ENCODE peak calls at places on chromosomes 3 and 15, in seven cellular contexts. M is fibroblast of the aortic adventitia, C is bronchial epithelial cell, F is stomach, Y is upper lobe of right lung, Q is transverse colon, L is lower lobe of right lung. H is an unnamed sample.

GRCh38 chr15:91445701-91446100 is 345.6 kb downstream of the SV2B start:
- DNase-seq in M (peak), C (peak), F (no peak), Y (no peak), Q (no peak), L (no peak), H (peak)

GRCh38 chr3:127589600-127590281 is 792 bp downstream of the TPRA1 start:
- DNase-seq in M (no peak), C (no peak), F (no peak), Y (peak), Q (peak), L (peak), H (peak)

GRCh38 chr3:110149763-110150162 is 812.4 kb upstream of the DPPA4 start:
- DNase-seq in M (no peak), C (no peak), F (no peak), Y (no peak), Q (no peak), L (no peak), H (no peak)

GRCh38 chr3:64548200-64548889 is 139.5 kb downstream of the ADAMTS9 start:
- DNase-seq in M (peak), C (no peak), F (peak), Y (no peak), Q (peak), L (no peak), H (peak)

GRCh38 chr15:97319316-97319715 is 641.2 kb upstream of the ARRDC4 start:
- DNase-seq in M (no peak), C (no peak), F (no peak), Y (no peak), Q (no peak), L (no peak), H (no peak)

GRCh38 chr3:116314476-116314875 is 130.8 kb downstream of the LSAMP start:
- DNase-seq in M (peak), C (no peak), F (no peak), Y (no peak), Q (no peak), L (no peak), H (peak)

GRCh38 chr3:69451594-69451993 is 65.7 kb upstream of the FRMD4B start:
- DNase-seq in M (no peak), C (no peak), F (no peak), Y (no peak), Q (no peak), L (no peak), H (no peak)

GRCh38 chr15:36958611-36959010 is 141.7 kb downstream of the MEIS2 start:
- DNase-seq in M (no peak), C (no peak), F (no peak), Y (no peak), Q (no peak), L (no peak), H (no peak)

GRCh38 chr3:51703776-51704510 is 2.9 kb upstream of the GRM2 start:
- DNase-seq in M (no peak), C (no peak), F (no peak), Y (peak), Q (no peak), L (peak), H (no peak)

GRCh38 chr15:64775551-64776401 is at the start of gene RBPMS2:
- DNase-seq in M (no peak), C (no peak), F (peak), Y (no peak), Q (no peak), L (no peak), H (no peak)

GRCh38 chr15:33968224-33968623 is at the start of gene CHRM5:
- DNase-seq in M (no peak), C (no peak), F (no peak), Y (no peak), Q (no peak), L (no peak), H (no peak)

GRCh38 chr3:188416041-188416440 is 262.1 kb downstream of the LPP start:
- DNase-seq in M (no peak), C (no peak), F (no peak), Y (no peak), Q (no peak), L (no peak), H (no peak)

GRCh38 chr3:186209810-186210752 is 101.2 kb upstream of the ETV5 start:
- DNase-seq in M (peak), C (peak), F (peak), Y (peak), Q (peak), L (no peak), H (peak)

GRCh38 chr15:93865610-93866009 is 365.8 kb upstream of the MCTP2 start:
- DNase-seq in M (no peak), C (no peak), F (no peak), Y (no peak), Q (no peak), L (no peak), H (no peak)

GRCh38 chr3:62874398-62875102 is 666 bp downstream of the CADPS start:
- DNase-seq in M (no peak), C (no peak), F (no peak), Y (peak), Q (no peak), L (peak), H (no peak)
- H3K4me3 ChIP-seq in M (no peak), C (no peak), F (peak), Y (peak), Q (peak), L (peak), H (peak)

DNA sequence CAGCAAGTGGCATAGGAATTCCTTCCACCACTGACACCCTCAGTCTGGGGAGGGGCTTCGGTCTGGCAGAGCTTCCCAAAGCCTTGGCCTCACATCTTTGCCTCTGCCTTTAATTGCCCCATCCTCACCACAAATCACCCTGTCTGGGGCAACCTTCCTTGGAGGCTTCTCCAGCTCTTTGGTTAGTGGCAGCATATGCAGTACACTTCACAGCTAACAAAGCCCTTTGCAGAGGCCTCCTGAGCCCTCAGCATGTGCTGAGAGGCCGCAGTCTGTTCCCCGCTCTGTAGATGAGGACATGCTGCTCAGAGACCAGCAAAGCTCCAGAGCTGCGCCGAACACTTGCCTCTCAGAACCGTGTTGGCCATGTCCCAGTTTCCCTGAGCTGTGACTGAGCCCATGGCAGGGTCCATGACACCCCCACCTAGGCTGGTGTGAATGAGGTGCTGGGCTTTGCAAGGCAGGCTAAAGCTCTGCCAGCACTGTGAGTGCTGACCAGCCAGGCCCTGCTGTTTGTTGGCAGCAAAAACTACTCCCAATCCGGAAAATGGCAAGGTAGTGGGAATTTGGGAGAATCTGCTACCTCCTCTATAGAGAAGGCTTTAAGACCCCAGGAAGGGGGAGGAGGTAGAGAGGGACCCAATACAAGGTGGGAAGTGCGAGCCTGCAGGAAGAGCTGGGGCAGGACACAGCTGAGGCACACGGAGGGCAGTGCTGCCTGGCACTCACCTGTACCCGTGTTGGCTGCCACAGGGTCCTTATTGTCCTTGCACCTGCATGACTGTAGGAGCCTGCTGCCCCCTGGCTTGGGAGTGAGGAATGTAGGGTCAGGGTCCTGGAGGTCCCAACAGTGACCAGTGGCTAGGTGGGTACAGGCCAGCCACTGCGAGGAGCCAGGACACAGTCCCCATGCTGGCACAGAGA is 8.4 kb upstream of the KLF15 start:
- DNase-seq in M (no peak), C (no peak), F (no peak), Y (peak), Q (peak), L (peak), H (no peak)
- TF ChIP-seq CTCF in M (no peak), C (no peak), F (no peak), Y (no peak), Q (no peak), L (no peak), H (no peak)

GRCh38 chr15:72451224-72451623 is 22.9 kb upstream of the ARIH1 start:
- DNase-seq in M (no peak), C (no peak), F (no peak), Y (no peak), Q (no peak), L (no peak), H (no peak)
- H3K4me3 ChIP-seq in M (no peak), C (no peak), F (no peak), Y (no peak), Q (no peak), L (no peak), H (no peak)

GRCh38 chr15:72288796-72289596 is 16.6 kb upstream of the PARP6 start:
- DNase-seq in M (no peak), C (no peak), F (no peak), Y (no peak), Q (no peak), L (no peak), H (no peak)
- TF ChIP-seq CTCF in M (no peak), C (no peak), F (no peak), Y (no peak), Q (no peak), L (no peak), H (no peak)

DNA sequence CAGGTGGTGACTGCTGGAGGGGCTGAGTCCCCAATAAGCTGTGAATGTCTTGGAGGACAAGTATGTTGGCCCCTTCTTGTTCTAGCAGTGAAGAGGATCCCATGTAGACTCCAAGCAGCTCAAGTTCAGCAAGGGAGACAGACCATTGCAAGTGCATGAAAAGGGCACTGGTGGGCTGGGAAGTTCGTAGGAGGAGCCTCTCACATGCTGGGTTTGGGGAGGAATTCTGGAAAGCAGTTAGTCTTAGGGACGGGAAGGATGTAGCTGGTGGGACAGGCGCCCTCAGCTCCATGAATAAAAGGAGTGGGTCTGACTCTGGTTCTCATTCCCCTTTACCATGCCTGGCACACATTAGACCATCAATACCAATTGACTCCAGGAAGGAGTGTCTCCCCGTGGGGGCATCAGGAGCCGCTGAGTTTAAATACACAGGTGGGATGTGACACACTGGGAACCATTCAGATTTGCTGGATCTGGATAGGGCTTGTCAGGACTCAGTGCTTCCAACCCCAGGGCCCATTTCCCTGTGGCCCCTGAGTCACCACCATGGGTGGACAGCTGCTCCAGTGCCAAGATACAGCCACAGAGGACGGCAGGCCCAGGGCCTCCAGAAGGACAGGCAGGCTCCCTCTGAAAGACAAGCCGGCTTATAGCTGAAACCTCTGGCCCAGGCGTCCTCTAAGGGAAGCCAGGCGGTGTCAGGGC is 554 bp upstream of the XYLB start:
- DNase-seq in M (no peak), C (no peak), F (no peak), Y (no peak), Q (no peak), L (no peak), H (no peak)
- H3K4me3 ChIP-seq in M (peak), C (peak), F (peak), Y (peak), Q (peak), L (peak), H (no peak)